ENCODE peak calls at places on chromosome 14, in seven cellular contexts. One of them, this sample, is unnamed.

GRCh38 chr14:31127690-31128089 is 79.9 kb downstream of the HECTD1 start:
- DNase-seq in GM20000: peak
- DNase-seq in naive thymus-derived CD8-positive, alpha-beta T cell: peak
- DNase-seq in substantia nigra: no peak
- DNase-seq in GM18507: peak
- DNase-seq in SK-MEL-5: no peak
- DNase-seq in ureter: no peak
- DNase-seq in this sample: no peak

GRCh38 chr14:77203611-77204456 is 22.2 kb downstream of the TMEM63C start:
- DNase-seq in GM20000: no peak
- DNase-seq in naive thymus-derived CD8-positive, alpha-beta T cell: no peak
- DNase-seq in substantia nigra: peak
- DNase-seq in GM18507: no peak
- DNase-seq in SK-MEL-5: no peak
- DNase-seq in ureter: no peak
- DNase-seq in this sample: no peak

GRCh38 chr14:104150201-104151027 is 12.0 kb downstream of the KIF26A start:
- DNase-seq in GM20000: no peak
- DNase-seq in naive thymus-derived CD8-positive, alpha-beta T cell: no peak
- DNase-seq in substantia nigra: no peak
- DNase-seq in GM18507: no peak
- DNase-seq in SK-MEL-5: no peak
- DNase-seq in ureter: peak
- DNase-seq in this sample: no peak

GRCh38 chr14:92173668-92174067 is 51.9 kb downstream of the CPSF2 start:
- DNase-seq in GM20000: no peak
- DNase-seq in naive thymus-derived CD8-positive, alpha-beta T cell: no peak
- DNase-seq in substantia nigra: no peak
- DNase-seq in GM18507: no peak
- DNase-seq in SK-MEL-5: no peak
- DNase-seq in ureter: no peak
- DNase-seq in this sample: peak

GRCh38 chr14:103542545-103543088 is 13.6 kb downstream of the TRMT61A start:
- DNase-seq in GM20000: no peak
- DNase-seq in naive thymus-derived CD8-positive, alpha-beta T cell: no peak
- DNase-seq in substantia nigra: peak
- DNase-seq in GM18507: no peak
- DNase-seq in SK-MEL-5: no peak
- DNase-seq in ureter: no peak
- DNase-seq in this sample: no peak

GRCh38 chr14:54105898-54106297 is 149.3 kb upstream of the BMP4 start:
- DNase-seq in GM20000: no peak
- DNase-seq in naive thymus-derived CD8-positive, alpha-beta T cell: no peak
- DNase-seq in substantia nigra: no peak
- DNase-seq in GM18507: no peak
- DNase-seq in SK-MEL-5: no peak
- DNase-seq in ureter: no peak
- DNase-seq in this sample: no peak

GRCh38 chr14:69606258-69606657 is 5.1 kb upstream of the SUSD6 start:
- DNase-seq in GM20000: no peak
- DNase-seq in naive thymus-derived CD8-positive, alpha-beta T cell: no peak
- DNase-seq in substantia nigra: no peak
- DNase-seq in GM18507: no peak
- DNase-seq in SK-MEL-5: no peak
- DNase-seq in ureter: no peak
- DNase-seq in this sample: no peak

GRCh38 chr14:99589031-99589441 is 15.0 kb downstream of the CCDC85C start:
- DNase-seq in GM20000: no peak
- DNase-seq in naive thymus-derived CD8-positive, alpha-beta T cell: no peak
- DNase-seq in substantia nigra: no peak
- DNase-seq in GM18507: no peak
- DNase-seq in SK-MEL-5: no peak
- DNase-seq in ureter: no peak
- DNase-seq in this sample: no peak

GRCh38 chr14:32513571-32514009 is 184.5 kb downstream of the AKAP6 start:
- DNase-seq in GM20000: no peak
- DNase-seq in naive thymus-derived CD8-positive, alpha-beta T cell: no peak
- DNase-seq in substantia nigra: no peak
- DNase-seq in GM18507: no peak
- DNase-seq in SK-MEL-5: peak
- DNase-seq in ureter: no peak
- DNase-seq in this sample: peak

GRCh38 chr14:51860164-51860835 is at the start of gene GNG2:
- DNase-seq in GM20000: peak
- DNase-seq in naive thymus-derived CD8-positive, alpha-beta T cell: peak
- DNase-seq in substantia nigra: peak
- DNase-seq in GM18507: peak
- DNase-seq in SK-MEL-5: peak
- DNase-seq in ureter: peak
- DNase-seq in this sample: peak

GRCh38 chr14:64465208-64465821 is at the start of gene AKAP5:
- DNase-seq in GM20000: peak
- DNase-seq in naive thymus-derived CD8-positive, alpha-beta T cell: peak
- DNase-seq in substantia nigra: peak
- DNase-seq in GM18507: peak
- DNase-seq in SK-MEL-5: no peak
- DNase-seq in ureter: peak
- DNase-seq in this sample: peak

GRCh38 chr14:49992901-49993335 is 100.0 kb downstream of the ARF6 start:
- DNase-seq in GM20000: peak
- DNase-seq in naive thymus-derived CD8-positive, alpha-beta T cell: no peak
- DNase-seq in substantia nigra: no peak
- DNase-seq in GM18507: no peak
- DNase-seq in SK-MEL-5: peak
- DNase-seq in ureter: no peak
- DNase-seq in this sample: peak

GRCh38 chr14:74846968-74847549 is 28.9 kb downstream of the PROX2 start:
- DNase-seq in GM20000: no peak
- DNase-seq in naive thymus-derived CD8-positive, alpha-beta T cell: no peak
- DNase-seq in substantia nigra: no peak
- DNase-seq in GM18507: no peak
- DNase-seq in SK-MEL-5: no peak
- DNase-seq in ureter: no peak
- DNase-seq in this sample: peak

GRCh38 chr14:78363008-78363407 is 192.8 kb downstream of the NRXN3 start:
- DNase-seq in GM20000: no peak
- DNase-seq in naive thymus-derived CD8-positive, alpha-beta T cell: no peak
- DNase-seq in substantia nigra: no peak
- DNase-seq in GM18507: no peak
- DNase-seq in SK-MEL-5: no peak
- DNase-seq in ureter: no peak
- DNase-seq in this sample: no peak

GRCh38 chr14:94753067-94753466 is 16.8 kb downstream of the GSC start:
- DNase-seq in GM20000: no peak
- DNase-seq in naive thymus-derived CD8-positive, alpha-beta T cell: no peak
- DNase-seq in substantia nigra: no peak
- DNase-seq in GM18507: no peak
- DNase-seq in SK-MEL-5: no peak
- DNase-seq in ureter: no peak
- DNase-seq in this sample: no peak

GRCh38 chr14:31216359-31216758 is 8.8 kb upstream of the HECTD1 start:
- DNase-seq in GM20000: no peak
- DNase-seq in naive thymus-derived CD8-positive, alpha-beta T cell: no peak
- DNase-seq in substantia nigra: no peak
- DNase-seq in GM18507: no peak
- DNase-seq in SK-MEL-5: no peak
- DNase-seq in ureter: no peak
- DNase-seq in this sample: no peak

GRCh38 chr14:76500011-76500410 is 124.1 kb downstream of the ESRRB start:
- DNase-seq in GM20000: no peak
- DNase-seq in naive thymus-derived CD8-positive, alpha-beta T cell: no peak
- DNase-seq in substantia nigra: no peak
- DNase-seq in GM18507: no peak
- DNase-seq in SK-MEL-5: no peak
- DNase-seq in ureter: no peak
- DNase-seq in this sample: peak

GRCh38 chr14:24013654-24014514 is 25.2 kb downstream of the DHRS4L2 start:
- DNase-seq in GM20000: peak
- DNase-seq in naive thymus-derived CD8-positive, alpha-beta T cell: peak
- DNase-seq in substantia nigra: peak
- DNase-seq in GM18507: no peak
- DNase-seq in SK-MEL-5: peak
- DNase-seq in ureter: peak
- DNase-seq in this sample: peak

GRCh38 chr14:69481815-69482568 is 2.5 kb upstream of the PLEKHD1 start:
- DNase-seq in GM20000: peak
- DNase-seq in naive thymus-derived CD8-positive, alpha-beta T cell: no peak
- DNase-seq in substantia nigra: no peak
- DNase-seq in GM18507: peak
- DNase-seq in SK-MEL-5: no peak
- DNase-seq in ureter: no peak
- DNase-seq in this sample: no peak

GRCh38 chr14:88098128-88098527 is 93.2 kb downstream of the GPR65 start:
- DNase-seq in GM20000: no peak
- DNase-seq in naive thymus-derived CD8-positive, alpha-beta T cell: no peak
- DNase-seq in substantia nigra: no peak
- DNase-seq in GM18507: no peak
- DNase-seq in SK-MEL-5: no peak
- DNase-seq in ureter: no peak
- DNase-seq in this sample: no peak

GRCh38 chr14:77043177-77043983 is 14.9 kb upstream of the IRF2BPL start:
- DNase-seq in GM20000: no peak
- DNase-seq in naive thymus-derived CD8-positive, alpha-beta T cell: no peak
- DNase-seq in substantia nigra: peak
- DNase-seq in GM18507: no peak
- DNase-seq in SK-MEL-5: peak
- DNase-seq in ureter: peak
- DNase-seq in this sample: peak

GRCh38 chr14:34021096-34021495 is 70.2 kb upstream of the EGLN3 start:
- DNase-seq in GM20000: no peak
- DNase-seq in naive thymus-derived CD8-positive, alpha-beta T cell: no peak
- DNase-seq in substantia nigra: no peak
- DNase-seq in GM18507: no peak
- DNase-seq in SK-MEL-5: no peak
- DNase-seq in ureter: no peak
- DNase-seq in this sample: no peak

GRCh38 chr14:62189698-62190097 is 427.5 kb downstream of the SNAPC1 start:
- DNase-seq in GM20000: no peak
- DNase-seq in naive thymus-derived CD8-positive, alpha-beta T cell: no peak
- DNase-seq in substantia nigra: no peak
- DNase-seq in GM18507: no peak
- DNase-seq in SK-MEL-5: no peak
- DNase-seq in ureter: no peak
- DNase-seq in this sample: peak

GRCh38 chr14:66359500-66359899 is 126.7 kb upstream of the CCDC196 start:
- DNase-seq in GM20000: peak
- DNase-seq in naive thymus-derived CD8-positive, alpha-beta T cell: peak
- DNase-seq in substantia nigra: no peak
- DNase-seq in GM18507: peak
- DNase-seq in SK-MEL-5: peak
- DNase-seq in ureter: no peak
- DNase-seq in this sample: peak

GRCh38 chr14:26286806-26287205 is 311.0 kb downstream of the NOVA1 start:
- DNase-seq in GM20000: no peak
- DNase-seq in naive thymus-derived CD8-positive, alpha-beta T cell: no peak
- DNase-seq in substantia nigra: no peak
- DNase-seq in GM18507: no peak
- DNase-seq in SK-MEL-5: no peak
- DNase-seq in ureter: no peak
- DNase-seq in this sample: no peak

GRCh38 chr14:91115986-91116385 is 2.1 kb downstream of the DGLUCY start:
- DNase-seq in GM20000: no peak
- DNase-seq in naive thymus-derived CD8-positive, alpha-beta T cell: no peak
- DNase-seq in substantia nigra: no peak
- DNase-seq in GM18507: no peak
- DNase-seq in SK-MEL-5: peak
- DNase-seq in ureter: no peak
- DNase-seq in this sample: peak

GRCh38 chr14:23396781-23397407 is 11.2 kb downstream of the MYH6 start:
- DNase-seq in GM20000: no peak
- DNase-seq in naive thymus-derived CD8-positive, alpha-beta T cell: no peak
- DNase-seq in substantia nigra: no peak
- DNase-seq in GM18507: no peak
- DNase-seq in SK-MEL-5: no peak
- DNase-seq in ureter: no peak
- DNase-seq in this sample: no peak

GRCh38 chr14:22159968-22160367 is 429.1 kb downstream of the DAD1 start:
- DNase-seq in GM20000: no peak
- DNase-seq in naive thymus-derived CD8-positive, alpha-beta T cell: no peak
- DNase-seq in substantia nigra: no peak
- DNase-seq in GM18507: no peak
- DNase-seq in SK-MEL-5: no peak
- DNase-seq in ureter: no peak
- DNase-seq in this sample: no peak

GRCh38 chr14:68246074-68246980 is 426.7 kb downstream of the RAD51B start:
- DNase-seq in GM20000: no peak
- DNase-seq in naive thymus-derived CD8-positive, alpha-beta T cell: no peak
- DNase-seq in substantia nigra: no peak
- DNase-seq in GM18507: no peak
- DNase-seq in SK-MEL-5: no peak
- DNase-seq in ureter: no peak
- DNase-seq in this sample: no peak

GRCh38 chr14:96352708-96353107 is 10.4 kb downstream of the ATG2B start:
- DNase-seq in GM20000: no peak
- DNase-seq in naive thymus-derived CD8-positive, alpha-beta T cell: no peak
- DNase-seq in substantia nigra: no peak
- DNase-seq in GM18507: no peak
- DNase-seq in SK-MEL-5: no peak
- DNase-seq in ureter: no peak
- DNase-seq in this sample: peak

GRCh38 chr14:93012516-93013367 is 89.8 kb downstream of the CHGA start:
- DNase-seq in GM20000: no peak
- DNase-seq in naive thymus-derived CD8-positive, alpha-beta T cell: no peak
- DNase-seq in substantia nigra: no peak
- DNase-seq in GM18507: no peak
- DNase-seq in SK-MEL-5: no peak
- DNase-seq in ureter: no peak
- DNase-seq in this sample: no peak

GRCh38 chr14:75307700-75308379 is 29.2 kb downstream of the FOS start:
- DNase-seq in GM20000: peak
- DNase-seq in naive thymus-derived CD8-positive, alpha-beta T cell: peak
- DNase-seq in substantia nigra: peak
- DNase-seq in GM18507: peak
- DNase-seq in SK-MEL-5: peak
- DNase-seq in ureter: peak
- DNase-seq in this sample: peak

GRCh38 chr14:74275265-74275841 is 27.4 kb downstream of the ABCD4 start:
- DNase-seq in GM20000: no peak
- DNase-seq in naive thymus-derived CD8-positive, alpha-beta T cell: no peak
- DNase-seq in substantia nigra: no peak
- DNase-seq in GM18507: no peak
- DNase-seq in SK-MEL-5: peak
- DNase-seq in ureter: peak
- DNase-seq in this sample: peak

GRCh38 chr14:99724196-99724891 is 40.2 kb downstream of the CYP46A1 start:
- DNase-seq in GM20000: no peak
- DNase-seq in naive thymus-derived CD8-positive, alpha-beta T cell: no peak
- DNase-seq in substantia nigra: no peak
- DNase-seq in GM18507: no peak
- DNase-seq in SK-MEL-5: no peak
- DNase-seq in ureter: no peak
- DNase-seq in this sample: no peak

GRCh38 chr14:37021406-37021805 is 151.0 kb downstream of the SLC25A21 start:
- DNase-seq in GM20000: no peak
- DNase-seq in naive thymus-derived CD8-positive, alpha-beta T cell: no peak
- DNase-seq in substantia nigra: no peak
- DNase-seq in GM18507: no peak
- DNase-seq in SK-MEL-5: no peak
- DNase-seq in ureter: no peak
- DNase-seq in this sample: no peak

GRCh38 chr14:98162829-98163228 is 1109.2 kb downstream of the BCL11B start:
- DNase-seq in GM20000: no peak
- DNase-seq in naive thymus-derived CD8-positive, alpha-beta T cell: no peak
- DNase-seq in substantia nigra: no peak
- DNase-seq in GM18507: no peak
- DNase-seq in SK-MEL-5: no peak
- DNase-seq in ureter: no peak
- DNase-seq in this sample: no peak

GRCh38 chr14:52473557-52473956 is 78.7 kb downstream of the TXNDC16 start:
- DNase-seq in GM20000: peak
- DNase-seq in naive thymus-derived CD8-positive, alpha-beta T cell: peak
- DNase-seq in substantia nigra: no peak
- DNase-seq in GM18507: no peak
- DNase-seq in SK-MEL-5: peak
- DNase-seq in ureter: no peak
- DNase-seq in this sample: peak

GRCh38 chr14:91019673-91020072 is 40.8 kb downstream of the RPS6KA5 start:
- DNase-seq in GM20000: no peak
- DNase-seq in naive thymus-derived CD8-positive, alpha-beta T cell: no peak
- DNase-seq in substantia nigra: no peak
- DNase-seq in GM18507: no peak
- DNase-seq in SK-MEL-5: peak
- DNase-seq in ureter: no peak
- DNase-seq in this sample: no peak

This sample was measured in ELR.